ENCODE peak calls at places on chromosomes 6 and 20, in nine cellular contexts. E, J, P, F, O, H, X, Q and C are unnamed samples.

GRCh38 chr20:55057779-55058415 is 582.5 kb downstream of the DOK5 start:
- DNase-seq in H (no peak), P (no peak), F (no peak), Q (no peak), O (no peak), E (no peak), X (no peak), J (no peak), C (no peak)

GRCh38 chr20:63690898-63691710 is 5.3 kb upstream of the TNFRSF6B start:
- DNase-seq in J (no peak), Q (no peak), H (no peak), E (no peak), O (no peak), P (no peak), F (peak; percentile 59), X (no peak), C (no peak)

GRCh38 chr6:39137235-39137634 is 22.2 kb upstream of the SAYSD1 start:
- DNase-seq in O (peak; percentile 44), E (peak; percentile 66), X (peak; percentile 66), H (no peak), J (peak; percentile 87), Q (no peak), F (peak; percentile 37), P (peak; percentile 43), C (no peak)

GRCh38 chr6:129269076-129269475 is 386.1 kb downstream of the LAMA2 start:
- DNase-seq in F (no peak), O (no peak), X (no peak), E (no peak), J (no peak), Q (no peak), P (peak; percentile 25), H (no peak), C (no peak)

GRCh38 chr6:112603726-112604125 is 256.6 kb downstream of the RFPL4B start:
- DNase-seq in P (no peak), E (no peak), F (no peak), J (no peak), O (no peak), H (no peak), X (no peak), Q (no peak), C (no peak)

GRCh38 chr20:38250607-38251006 is 9.9 kb downstream of the KIAA1755 start:
- DNase-seq in E (no peak), J (no peak), P (no peak), O (no peak), F (no peak), H (no peak), Q (no peak), X (no peak), C (no peak)

GRCh38 chr6:106397441-106397840 is 36.9 kb downstream of the CRYBG1 start:
- DNase-seq in X (no peak), H (no peak), F (no peak), E (no peak), Q (no peak), P (no peak), O (no peak), J (no peak), C (no peak)

GRCh38 chr20:33685328-33686007 is 717 bp downstream of the E2F1 start:
- DNase-seq in J (peak; percentile 63), X (peak; percentile 40), E (no peak), F (peak; percentile 77), P (no peak), Q (peak; percentile 67), O (peak; percentile 91), H (no peak), C (peak; percentile 88)

GRCh38 chr6:154500769-154501171 is 9.7 kb downstream of the CNKSR3 start:
- DNase-seq in O (no peak), J (peak; percentile 43), P (no peak), E (no peak), H (no peak), X (peak; percentile 18), Q (no peak), F (no peak), C (no peak)

GRCh38 chr6:40054186-40054585 is 119.9 kb upstream of the MOCS1 start:
- DNase-seq in Q (no peak), E (no peak), P (no peak), H (no peak), O (no peak), X (no peak), F (no peak), J (no peak), C (no peak)

GRCh38 chr6:4270001-4270400 is 134.6 kb upstream of the ECI2 start:
- DNase-seq in H (no peak), E (no peak), O (no peak), J (no peak), X (no peak), F (no peak), Q (no peak), P (no peak), C (no peak)

GRCh38 chr6:52759085-52759484 is 4.2 kb downstream of the GSTA2 start:
- DNase-seq in H (no peak), F (no peak), P (no peak), E (peak; percentile 44), Q (no peak), J (no peak), X (no peak), O (no peak), C (no peak)

GRCh38 chr20:62123450-62124118 is 1.3 kb downstream of the LSM14B start:
- DNase-seq in H (no peak), O (no peak), F (no peak), Q (no peak), X (no peak), E (peak; percentile 57), J (peak; percentile 52), P (peak; percentile 65), C (no peak)

GRCh38 chr6:18035330-18035854 is 48.0 kb upstream of the KIF13A start:
- DNase-seq in X (no peak), F (no peak), J (no peak), E (no peak), P (no peak), Q (no peak), O (no peak), H (no peak), C (no peak)

GRCh38 chr6:436308-437041 is 44.9 kb downstream of the IRF4 start:
- DNase-seq in P (peak; percentile 22), J (no peak), X (peak; percentile 79), E (peak; percentile 91), O (peak; percentile 48), H (no peak), F (no peak), Q (no peak), C (no peak)

GRCh38 chr6:6700421-6700820 is 111.9 kb downstream of the LY86 start:
- DNase-seq in J (no peak), Q (no peak), X (no peak), P (no peak), F (no peak), H (no peak), E (no peak), O (no peak), C (no peak)

GRCh38 chr6:6700871-6701270 is 112.4 kb downstream of the LY86 start:
- DNase-seq in F (no peak), X (no peak), E (no peak), Q (no peak), J (no peak), P (no peak), O (no peak), H (no peak), C (no peak)

GRCh38 chr6:6701864-6702263 is 113.3 kb downstream of the LY86 start:
- DNase-seq in X (no peak), E (no peak), J (no peak), Q (no peak), O (no peak), H (no peak), F (peak; percentile 76), P (no peak), C (no peak)

GRCh38 chr6:6697620-6698019 is 109.1 kb downstream of the LY86 start:
- DNase-seq in F (no peak), J (peak; percentile 53), H (no peak), P (no peak), O (no peak), Q (no peak), E (no peak), X (no peak), C (no peak)

DNA sequence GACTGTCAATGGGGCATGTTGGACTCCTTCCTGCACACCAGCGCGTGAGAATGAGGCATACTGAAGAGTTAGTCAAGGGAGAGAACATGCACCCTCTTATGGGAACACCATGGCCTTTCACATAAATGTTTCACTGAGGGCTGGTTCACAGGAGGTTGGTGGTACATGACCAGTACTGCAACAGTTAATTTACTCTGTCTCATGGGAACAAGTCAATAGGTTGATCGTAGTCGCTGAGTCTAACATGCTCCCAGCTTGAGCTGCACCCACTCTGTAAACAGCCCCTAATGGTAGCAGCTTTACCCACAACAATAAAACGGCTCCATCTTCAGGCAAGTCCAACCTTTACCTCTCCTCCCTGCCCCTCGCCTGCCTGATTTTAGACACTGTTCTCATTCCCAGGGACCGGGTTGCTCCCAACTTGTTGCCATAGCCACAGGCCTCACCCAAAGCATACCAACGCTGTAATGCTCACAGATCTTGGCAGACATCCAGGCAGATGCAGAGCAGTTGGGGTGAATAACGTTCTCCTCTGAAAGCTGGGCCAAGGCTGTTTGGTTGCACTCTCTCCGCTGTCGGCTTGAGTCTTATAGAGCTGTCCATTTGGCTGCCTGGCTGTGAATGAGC is 111.3 kb downstream of the LY86 start:
- DNase-seq in H (no peak), P (peak; percentile 96), O (no peak), Q (no peak), F (peak; percentile 96), X (peak; percentile 86), J (peak; percentile 28), E (peak; percentile 98), C (no peak)
- TF ChIP-seq CTCF in H (no peak), P (no peak), O (no peak), Q (no peak), F (no peak), X (no peak), J (no peak), E (no peak), C (no peak)

DNA sequence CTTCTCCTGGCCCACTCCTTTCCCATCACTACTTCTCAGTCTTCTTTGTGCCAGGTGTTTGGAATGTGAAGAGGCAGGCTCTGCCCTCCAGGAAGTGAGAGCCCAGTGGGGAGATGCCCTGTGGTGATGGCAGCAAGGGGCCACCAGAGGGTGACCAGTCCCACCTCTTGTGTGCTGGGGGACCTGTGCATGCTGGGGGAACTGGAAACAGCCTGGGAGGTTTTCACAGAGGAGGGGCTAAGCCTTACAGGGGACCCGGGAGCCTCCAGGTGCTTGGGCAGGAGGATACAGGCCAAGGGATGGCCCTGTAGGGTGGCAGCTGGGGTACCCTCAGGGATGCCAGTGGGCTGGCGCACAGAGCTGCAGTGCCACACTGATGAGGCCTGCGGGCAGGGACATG is 72.3 kb downstream of the RAMACL start:
- DNase-seq in J (no peak), O (no peak), P (no peak), Q (peak; percentile 31), F (no peak), X (no peak), E (no peak), H (no peak), C (no peak)
- TF ChIP-seq CTCF in J (no peak), O (no peak), P (no peak), Q (no peak), F (no peak), X (peak; percentile 35), E (peak; percentile 24), H (no peak), C (no peak)

GRCh38 chr6:141610741-141611140 is 522.0 kb upstream of the GJE1 start:
- DNase-seq in X (peak; percentile 45), P (peak; percentile 63), F (no peak), Q (no peak), H (no peak), O (no peak), J (peak; percentile 13), E (peak; percentile 29), C (no peak)
- TF ChIP-seq CTCF in X (peak; percentile 57), P (peak; percentile 55), F (no peak), Q (no peak), H (no peak), O (no peak), J (peak; percentile 49), E (peak; percentile 47), C (no peak)

GRCh38 chr6:7732219-7732618 is 6.3 kb downstream of the BMP6 start:
- DNase-seq in P (peak; percentile 61), H (no peak), E (peak; percentile 61), F (no peak), X (no peak), O (no peak), Q (no peak), J (peak; percentile 22), C (no peak)
- TF ChIP-seq CTCF in P (no peak), H (no peak), E (no peak), F (no peak), X (no peak), O (no peak), Q (no peak), J (no peak), C (no peak)